ENCODE peak calls at places on chromosomes 2 and 18, in four cellular contexts. P, K, A and S are unnamed samples.
A peak's percentile ranks its signal among the peaks of the same experiment; 100 is the strongest.

GRCh38 chr2:42071762-42072161 is 23.9 kb downstream of the PKDCC start:
- DNase-seq in K (no peak), P (no peak), A (no peak), S (no peak)

GRCh38 chr2:216057688-216058193 is 23.9 kb downstream of the PECR start:
- DNase-seq in A (peak; percentile 25), K (no peak), P (no peak), S (no peak)

GRCh38 chr2:68279691-68280090 is 27.4 kb upstream of the PPP3R1 start:
- DNase-seq in K (no peak), A (no peak), P (no peak), S (no peak)

GRCh38 chr2:83686863-83687262 is 772.2 kb downstream of the SUCLG1 start:
- DNase-seq in K (no peak), P (no peak), A (no peak), S (no peak)

GRCh38 chr2:118945921-118946320 is 3.9 kb downstream of the MARCO start:
- DNase-seq in K (no peak), A (no peak), P (no peak), S (no peak)

GRCh38 chr18:24094561-24094960 is 44.3 kb upstream of the CABYR start:
- DNase-seq in K (no peak), P (no peak), A (no peak), S (no peak)

GRCh38 chr2:44652701-44653100 is 288.8 kb upstream of the SIX3 start:
- DNase-seq in A (no peak), K (no peak), P (no peak), S (no peak)

GRCh38 chr2:180829261-180829660 is 151.1 kb upstream of the UBE2E3 start:
- DNase-seq in K (no peak), A (peak; percentile 55), P (no peak), S (no peak)

GRCh38 chr2:173630425-173631122 is 275.9 kb downstream of the CDCA7 start:
- DNase-seq in K (no peak), P (no peak), A (no peak), S (no peak)

GRCh38 chr2:12006841-12007240 is 260.4 kb downstream of the LPIN1 start:
- DNase-seq in A (no peak), P (no peak), K (no peak), S (no peak)

GRCh38 chr2:64537991-64538390 is 13.9 kb downstream of the AFTPH start:
- DNase-seq in P (no peak), A (no peak), K (no peak), S (no peak)

GRCh38 chr2:51413726-51414125 is 381.8 kb upstream of the NRXN1 start:
- DNase-seq in P (no peak), K (no peak), A (no peak), S (no peak)

GRCh38 chr2:171279983-171280790 is 119.5 kb upstream of the TLK1 start:
- DNase-seq in P (no peak), A (no peak), K (no peak), S (peak; percentile 36)

GRCh38 chr2:26849056-26850001 is 1.4 kb downstream of the DPYSL5 start:
- DNase-seq in A (no peak), P (no peak), K (no peak), S (no peak)

GRCh38 chr2:106885326-106885725 is 641 bp downstream of the ST6GAL2 start:
- DNase-seq in A (no peak), K (no peak), P (no peak), S (no peak)

GRCh38 chr18:4641969-4642368 is 186.9 kb upstream of the DLGAP1 start:
- DNase-seq in P (no peak), A (no peak), K (no peak), S (no peak)

GRCh38 chr2:36892805-36893204 is 73.5 kb downstream of the STRN start:
- DNase-seq in P (no peak), A (no peak), K (no peak), S (no peak)

GRCh38 chr2:181552808-181553207 is 95.6 kb downstream of the ITGA4 start:
- DNase-seq in A (peak; percentile 60), P (no peak), K (no peak), S (no peak)

GRCh38 chr2:240704651-240705050 is 13.0 kb downstream of the AQP12A start:
- DNase-seq in P (no peak), A (no peak), K (no peak), S (no peak)

GRCh38 chr2:27807476-27807875 is 36.0 kb downstream of the MRPL33 start:
- DNase-seq in P (no peak), A (no peak), K (no peak), S (no peak)

GRCh38 chr18:49656098-49656591 is 94.3 kb downstream of the LIPG start:
- DNase-seq in P (no peak), A (peak; percentile 21), K (peak; percentile 50), S (no peak)

GRCh38 chr2:200509227-200509607 is 651 bp downstream of the KCTD18 start:
- DNase-seq in K (peak; percentile 75), P (no peak), A (peak; percentile 47), S (no peak)

GRCh38 chr2:147197754-147198153 is 647.1 kb upstream of the ACVR2A start:
- DNase-seq in P (no peak), A (no peak), K (no peak), S (no peak)

GRCh38 chr2:235523486-235524150 is 29.8 kb downstream of the AGAP1 start:
- DNase-seq in K (no peak), P (no peak), A (no peak), S (no peak)

GRCh38 chr18:48152549-48152948 is 222.1 kb upstream of the SMAD2 start:
- DNase-seq in A (no peak), K (no peak), P (no peak), S (no peak)

GRCh38 chr2:184534986-184535385 is 63.3 kb upstream of the ZNF804A start:
- DNase-seq in K (no peak), A (peak; percentile 1), P (no peak), S (no peak)

DNA sequence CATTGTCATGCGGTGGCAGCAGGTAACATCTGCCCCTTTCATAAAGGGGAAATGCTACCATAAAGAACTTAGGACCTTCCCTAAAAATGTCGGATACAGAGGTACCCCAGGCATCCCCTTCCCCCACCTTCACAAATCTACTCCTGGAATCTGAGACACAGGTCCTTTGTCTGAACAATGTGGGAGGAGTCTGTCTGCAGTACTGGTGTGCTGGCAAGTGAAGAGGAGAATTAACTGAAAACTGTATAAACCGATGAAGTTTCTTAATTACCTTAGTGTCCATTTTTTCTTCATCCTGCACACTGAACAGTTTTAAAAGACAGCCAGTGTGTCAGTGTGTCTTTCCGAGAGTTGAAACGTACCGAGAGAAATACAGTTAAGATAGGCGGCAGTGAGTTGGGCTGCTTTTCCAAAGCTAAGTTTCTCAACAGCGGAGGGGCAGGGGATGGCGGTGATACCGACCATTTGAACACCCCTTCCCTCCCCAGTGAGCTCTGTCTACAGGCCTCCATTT is 1.8 kb downstream of the MEX3C start:
- DNase-seq in A (peak; percentile 30), K (no peak), P (no peak), S (no peak)
- TF ChIP-seq CTCF in A (no peak), K (no peak), P (no peak), S (no peak)

GRCh38 chr2:163471947-163472346 is 263.9 kb downstream of the FIGN start:
- DNase-seq in K (no peak), P (no peak), A (no peak), S (no peak)
- TF ChIP-seq CTCF in K (no peak), P (peak; percentile 15), A (peak; percentile 15), S (peak; percentile 54)

GRCh38 chr2:217398101-217398500 is 538.2 kb upstream of the TNP1 start:
- DNase-seq in P (no peak), A (no peak), K (no peak), S (no peak)
- TF ChIP-seq CTCF in P (no peak), A (no peak), K (no peak), S (no peak)

GRCh38 chr18:46833899-46834298 is 77.0 kb upstream of the ST8SIA5 start:
- DNase-seq in K (no peak), A (no peak), P (no peak), S (no peak)

GRCh38 chr18:46832856-46833255 is 76.0 kb upstream of the ST8SIA5 start:
- DNase-seq in K (no peak), A (no peak), P (no peak), S (no peak)

GRCh38 chr18:46831434-46831833 is 74.6 kb upstream of the ST8SIA5 start:
- DNase-seq in K (no peak), A (no peak), P (no peak), S (no peak)

GRCh38 chr18:46830633-46831032 is 73.8 kb upstream of the ST8SIA5 start:
- DNase-seq in K (no peak), P (no peak), A (no peak), S (no peak)

DNA sequence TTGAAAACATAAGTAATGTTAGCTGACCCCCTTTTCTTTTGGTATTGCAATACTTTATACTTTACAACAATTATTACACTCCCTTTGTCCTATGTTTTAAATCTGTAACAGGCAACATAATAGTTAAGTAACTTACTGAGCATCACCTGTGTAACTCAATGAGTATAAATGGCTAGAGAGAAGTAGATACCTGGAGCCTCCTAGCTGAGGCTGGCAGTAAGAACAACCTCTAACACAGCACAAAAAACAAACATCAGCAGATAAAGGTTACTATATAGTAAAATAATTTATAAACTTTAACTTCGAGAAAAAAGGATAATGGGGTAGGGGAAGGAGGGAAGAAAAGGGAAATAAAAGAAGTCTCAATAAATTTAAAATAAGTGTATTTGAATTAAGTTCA is 73.1 kb upstream of the ST8SIA5 start:
- DNase-seq in A (no peak), K (no peak), P (no peak), S (no peak)
- TF ChIP-seq CTCF in A (no peak), K (no peak), P (no peak), S (no peak)

DNA sequence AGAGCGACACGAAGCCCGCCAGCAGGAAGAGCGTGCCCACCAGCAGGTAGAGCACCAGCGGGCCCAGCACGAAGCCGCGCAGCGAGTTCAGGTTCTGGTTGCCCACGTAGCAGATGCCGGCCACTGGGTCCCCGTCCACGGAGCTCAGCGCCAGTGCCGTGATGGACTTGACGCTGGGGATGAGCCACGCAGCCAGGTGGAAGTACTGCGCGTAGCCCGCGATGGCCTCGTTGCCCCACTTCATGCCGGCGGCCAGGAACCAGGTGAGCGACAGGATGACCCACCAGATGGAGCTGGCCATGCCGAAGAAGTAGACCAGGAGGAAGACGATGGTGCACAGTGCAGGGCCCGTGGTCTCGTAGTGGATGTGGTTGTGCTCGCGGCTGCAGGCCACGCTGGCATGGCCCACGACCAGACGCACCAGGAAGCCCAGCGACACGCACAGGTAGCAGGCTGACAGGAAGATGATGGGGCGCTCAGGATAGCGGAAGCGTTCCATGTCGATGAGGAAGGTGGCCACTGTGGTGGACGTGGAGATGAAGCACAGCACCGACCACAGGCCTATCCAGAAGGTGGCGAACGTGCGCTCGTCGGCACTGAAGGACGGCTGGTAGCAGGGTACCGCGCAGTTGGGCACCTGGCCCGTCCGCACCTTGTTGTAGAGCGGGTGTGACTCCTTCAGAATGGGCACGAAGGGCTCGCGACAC is 2.1 kb downstream of the FZD5 start:
- DNase-seq in K (peak; percentile 75), A (peak; percentile 13), P (no peak), S (no peak)
- TF ChIP-seq CTCF in K (no peak), A (peak; percentile 38), P (peak; percentile 20), S (peak; percentile 55)

GRCh38 chr2:23492941-23493340 is 108.0 kb downstream of the KLHL29 start:
- DNase-seq in P (no peak), A (peak; percentile 55), K (no peak), S (no peak)
- TF ChIP-seq CTCF in P (no peak), A (no peak), K (no peak), S (no peak)